ENCODE peak calls at places on chromosome X, in nine cellular contexts. U is lower leg skin, I is prostate gland, W is GM12878, M is sigmoid colon, X is K562, H is H54, F is A549, Z is ovary. R is an unnamed sample.

GRCh38 chrX:95884196-95884595 is 800.4 kb upstream of the DIAPH2 start:
- DNase-seq in U (peak; percentile 10), I (peak; percentile 51), W (no peak), M (no peak), X (no peak), H (no peak), F (no peak), Z (peak; percentile 33), R (no peak)

GRCh38 chrX:87516716-87517115 is 886 bp upstream of the KLHL4 start:
- DNase-seq in U (no peak), I (no peak), W (no peak), M (no peak), X (no peak), H (no peak), F (peak; percentile 39), Z (no peak), R (no peak)

GRCh38 chrX:109635151-109635550 is 10.2 kb upstream of the KCNE5 start:
- DNase-seq in U (no peak), I (no peak), W (no peak), M (no peak), X (peak; percentile 25), H (no peak), F (peak; percentile 15), Z (no peak), R (no peak)

GRCh38 chrX:149830192-149830873 is 48.6 kb downstream of the MAGEA9 start:
- DNase-seq in U (no peak), I (no peak), W (peak; percentile 17), M (no peak), X (no peak), H (no peak), F (no peak), Z (no peak), R (no peak)

GRCh38 chrX:102966701-102967100 is 29.6 kb downstream of the RAB40AL start:
- DNase-seq in U (no peak), I (no peak), W (no peak), M (no peak), X (no peak), H (no peak), F (no peak), Z (no peak), R (no peak)

GRCh38 chrX:70128071-70128470 is 5.2 kb upstream of the IGBP1 start:
- DNase-seq in U (no peak), I (no peak), W (no peak), M (no peak), X (no peak), H (no peak), F (no peak), Z (no peak), R (no peak)

GRCh38 chrX:8284131-8284530 is 113.1 kb upstream of the VCX2 start:
- DNase-seq in U (no peak), I (no peak), W (no peak), M (no peak), X (no peak), H (no peak), F (no peak), Z (no peak), R (no peak)

GRCh38 chrX:1072637-1073377 is 139.6 kb downstream of the CRLF2 start:
- DNase-seq in U (no peak), I (no peak), W (no peak), M (no peak), X (peak; percentile 13), H (no peak), F (no peak), Z (no peak), R (peak; percentile 69)

GRCh38 chrX:138082881-138083280 is 517.0 kb downstream of the ZIC3 start:
- DNase-seq in U (no peak), I (no peak), W (no peak), M (no peak), X (no peak), H (no peak), F (peak; percentile 1), Z (no peak), R (no peak)

GRCh38 chrX:11406109-11406755 is 113.0 kb downstream of the AMELX start:
- DNase-seq in U (no peak), I (no peak), W (no peak), M (no peak), X (no peak), H (no peak), F (no peak), Z (no peak), R (no peak)

GRCh38 chrX:122220644-122221373 is 963.3 kb upstream of the GRIA3 start:
- DNase-seq in U (no peak), I (no peak), W (no peak), M (no peak), X (no peak), H (no peak), F (no peak), Z (no peak), R (no peak)

GRCh38 chrX:123291623-123292022 is 107.5 kb downstream of the GRIA3 start:
- DNase-seq in U (no peak), I (no peak), W (no peak), M (no peak), X (no peak), H (no peak), F (no peak), Z (no peak), R (no peak)

GRCh38 chrX:41734530-41734929 is 10.5 kb downstream of the GPR82 start:
- DNase-seq in U (no peak), I (no peak), W (no peak), M (no peak), X (peak; percentile 6), H (no peak), F (peak; percentile 30), Z (no peak), R (no peak)

GRCh38 chrX:131649741-131650140 is 105.9 kb downstream of the OR13H1 start:
- DNase-seq in U (no peak), I (no peak), W (no peak), M (no peak), X (no peak), H (no peak), F (no peak), Z (no peak), R (no peak)

DNA sequence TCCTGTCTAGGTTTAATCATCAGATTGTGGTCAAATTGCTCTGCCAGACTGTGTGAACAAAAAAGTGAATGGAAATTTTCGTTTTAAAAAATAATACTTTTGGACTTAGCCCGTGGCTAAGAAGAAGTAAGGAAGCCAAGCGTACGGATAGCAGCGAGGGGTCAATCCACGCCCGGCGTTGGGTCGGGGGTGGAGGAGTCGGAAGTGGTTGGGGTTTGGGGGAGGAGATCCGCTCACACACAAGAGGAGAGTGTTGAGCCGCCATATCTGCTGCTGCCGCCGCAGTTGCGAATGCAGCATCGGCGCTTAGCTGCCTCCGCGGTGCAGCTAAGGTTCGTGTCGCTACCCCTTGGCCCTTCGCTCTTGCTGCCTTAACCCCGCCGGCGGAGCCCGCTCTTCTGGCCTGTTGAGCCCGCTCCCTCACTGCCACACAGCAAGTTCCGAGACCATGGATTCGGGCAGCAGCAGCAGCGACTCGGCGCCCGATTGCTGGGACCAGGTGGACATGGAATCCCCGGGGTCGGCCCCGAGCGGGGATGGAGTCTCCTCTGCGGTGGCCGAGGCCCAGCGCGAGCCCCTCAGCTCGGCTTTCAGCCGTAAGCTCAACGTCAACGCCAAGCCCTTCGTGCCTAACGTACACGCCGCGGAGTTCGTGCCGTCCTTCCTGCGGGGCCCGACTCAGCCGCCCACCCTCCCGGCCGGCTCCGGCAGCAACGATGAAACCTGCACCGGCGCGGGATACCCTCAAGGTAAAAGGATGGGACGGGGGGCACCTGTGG is at the start of gene GSPT2:
- DNase-seq in U (peak; percentile 46), I (peak; percentile 41), W (peak; percentile 34), M (peak; percentile 86), X (peak; percentile 48), H (peak; percentile 15), F (peak; percentile 83), Z (peak; percentile 66), R (peak; percentile 76)
- TF ChIP-seq POLR2A in U (no peak), I (no peak), W (peak; percentile 95), M (no peak), X (peak; percentile 41), H (peak; percentile 90), F (peak; percentile 89), Z (no peak), R (no peak)

DNA sequence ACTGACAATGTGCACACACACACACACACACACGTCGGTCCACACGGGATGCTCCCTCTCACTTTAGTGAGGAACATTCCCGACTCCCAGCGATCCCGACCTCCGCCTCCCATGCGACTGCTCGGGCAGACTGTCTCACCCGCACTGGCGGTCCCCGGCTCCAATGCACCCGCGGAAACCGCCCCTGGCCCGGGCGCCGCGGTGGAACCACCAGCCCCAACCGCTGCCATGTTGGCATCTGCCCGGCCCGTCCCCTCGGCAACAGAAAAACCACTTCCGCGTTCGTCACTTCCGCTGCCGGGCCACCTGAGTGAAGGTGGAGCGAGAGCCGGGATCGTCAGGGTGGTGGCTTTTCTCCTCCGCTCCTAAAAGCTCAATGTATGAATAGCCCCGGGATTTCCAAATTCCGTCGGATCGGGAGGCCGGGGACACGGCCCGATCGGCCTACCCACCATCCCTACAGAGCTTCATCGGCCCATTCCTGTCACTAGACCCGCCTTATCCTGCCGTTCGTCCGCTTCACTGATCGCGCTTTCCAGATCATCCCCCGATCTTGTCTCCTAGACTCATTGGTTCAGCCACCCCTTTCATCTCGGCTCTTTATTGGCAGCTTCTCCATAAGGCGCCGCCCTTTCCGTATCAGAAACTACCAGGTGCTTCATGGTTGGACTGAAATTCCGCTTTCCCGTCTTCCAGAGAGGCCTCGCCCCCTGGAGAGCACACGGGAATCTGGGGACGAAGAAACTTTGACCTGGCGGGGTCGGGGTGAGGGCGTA is at the start of gene SLC35A2:
- DNase-seq in U (peak; percentile 73), I (peak; percentile 80), W (no peak), M (peak; percentile 88), X (peak; percentile 80), H (no peak), F (peak; percentile 87), Z (peak; percentile 81), R (peak; percentile 83)
- TF ChIP-seq POLR2A in U (no peak), I (peak; percentile 53), W (peak; percentile 89), M (peak; percentile 53), X (peak; percentile 85), H (peak; percentile 56), F (peak; percentile 65), Z (peak; percentile 51), R (peak; percentile 36)

DNA sequence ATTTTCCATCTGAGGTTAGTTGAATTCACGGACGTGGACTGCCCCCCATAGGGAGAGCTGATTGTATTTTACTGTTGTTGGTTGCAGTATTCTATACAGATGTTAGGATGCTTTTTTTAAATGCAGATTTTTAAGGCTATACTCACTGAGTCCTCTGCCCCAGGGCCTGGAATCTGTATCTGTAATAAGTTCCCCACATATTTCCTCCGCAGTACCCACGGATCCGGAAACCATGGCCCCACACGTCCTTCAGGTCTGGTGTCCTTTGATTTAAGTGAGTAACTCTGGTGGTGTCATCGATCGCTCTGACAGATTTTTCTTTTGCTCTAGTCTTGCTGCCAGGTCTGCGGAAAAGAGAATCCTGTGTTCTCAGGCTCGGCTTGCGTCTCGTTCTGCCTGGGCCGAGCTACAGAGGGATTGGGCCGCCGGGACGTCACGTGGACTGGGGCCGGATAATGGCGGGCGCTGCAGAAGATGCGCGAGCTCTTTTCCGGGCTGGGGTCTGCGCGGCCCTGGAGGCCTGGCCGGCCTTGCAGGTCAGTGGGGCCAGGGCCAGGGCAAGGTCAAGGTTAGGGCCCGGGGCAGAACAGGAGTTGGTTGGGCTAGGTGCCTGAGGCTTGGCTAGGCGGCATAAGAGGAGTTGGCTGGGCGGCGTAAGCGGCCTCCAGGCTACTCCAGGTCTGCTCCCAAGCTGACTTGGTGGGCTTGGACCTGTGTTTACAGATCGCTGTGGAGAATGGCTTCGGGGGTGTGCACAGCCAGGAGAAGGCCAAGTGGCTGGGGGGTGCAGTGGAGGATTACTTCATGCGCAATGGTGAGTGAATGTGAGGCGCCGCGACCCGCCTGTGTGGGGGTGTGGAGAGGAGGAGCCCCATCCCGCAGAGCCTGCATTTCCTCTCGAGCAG is at the start of gene TSR2:
- DNase-seq in U (peak; percentile 75), I (peak; percentile 77), W (peak; percentile 60), M (peak; percentile 91), X (peak; percentile 79), H (peak; percentile 30), F (peak; percentile 87), Z (peak; percentile 81), R (peak; percentile 85)
- TF ChIP-seq POLR2A in U (no peak), I (peak; percentile 39), W (peak; percentile 86), M (no peak), X (peak; percentile 83), H (peak; percentile 27), F (peak; percentile 46), Z (peak; percentile 47), R (no peak)

GRCh38 chrX:13005671-13006473 is 31.0 kb downstream of the TMSB4X start:
- DNase-seq in U (no peak), I (no peak), W (peak; percentile 89), M (no peak), X (no peak), H (no peak), F (no peak), Z (no peak), R (no peak)
- TF ChIP-seq POLR2A in U (no peak), I (no peak), W (no peak), M (no peak), X (no peak), H (no peak), F (no peak), Z (no peak), R (no peak)